ENCODE peak calls at places on chromosomes 6 and 20, in nine cellular contexts. B, L, S, Q, F, W, C, O and I are unnamed samples.

GRCh38 chr20:61354501-61354900 is 102.4 kb downstream of the CDH4 start:
- DNase-seq in O (no peak), B (no peak), L (no peak), W (no peak), F (no peak), S (no peak), C (no peak), Q (no peak), I (no peak)

GRCh38 chr20:44460795-44461141 is 14.9 kb upstream of the TTPAL start:
- DNase-seq in F (no peak), Q (peak; percentile 83), B (no peak), S (no peak), L (no peak), C (no peak), O (no peak), W (peak; percentile 40), I (peak; percentile 23)

GRCh38 chr6:168388641-168389633 is 52.0 kb upstream of the SMOC2 start:
- DNase-seq in L (no peak), B (no peak), C (no peak), W (no peak), Q (no peak), S (no peak), O (no peak), F (no peak), I (no peak)

GRCh38 chr20:22800161-22800560 is 215.8 kb upstream of the FOXA2 start:
- DNase-seq in W (no peak), Q (no peak), O (no peak), F (no peak), C (no peak), B (no peak), S (no peak), L (no peak), I (no peak)

GRCh38 chr6:68652117-68652536 is 17.0 kb downstream of the ADGRB3 start:
- DNase-seq in O (no peak), W (no peak), S (no peak), Q (no peak), C (no peak), L (no peak), B (no peak), F (no peak), I (no peak)

GRCh38 chr6:102026649-102027048 is 633.1 kb downstream of the GRIK2 start:
- DNase-seq in W (no peak), C (no peak), L (no peak), F (no peak), O (no peak), S (no peak), Q (no peak), B (no peak), I (no peak)

GRCh38 chr6:115544765-115545409 is 515.8 kb downstream of the FRK start:
- DNase-seq in F (peak; percentile 4), L (no peak), O (no peak), C (no peak), S (no peak), Q (no peak), W (no peak), B (no peak), I (no peak)

GRCh38 chr20:58743929-58744534 is 51.4 kb downstream of the NPEPL1 start:
- DNase-seq in B (no peak), W (no peak), Q (no peak), L (no peak), C (no peak), S (no peak), O (no peak), F (no peak), I (no peak)

GRCh38 chr6:109897561-109898080 is 80.5 kb upstream of the GPR6 start:
- DNase-seq in B (no peak), W (no peak), Q (no peak), L (no peak), C (no peak), F (no peak), S (no peak), O (no peak), I (no peak)

GRCh38 chr6:153031335-153031955 is 28.9 kb upstream of the MTRF1L start:
- DNase-seq in F (no peak), O (no peak), W (peak; percentile 49), L (no peak), Q (peak; percentile 59), C (no peak), S (no peak), B (no peak), I (peak; percentile 93)

GRCh38 chr6:28981391-28981832 is 23.7 kb downstream of the ZNF311 start:
- DNase-seq in W (peak; percentile 49), L (peak; percentile 71), S (peak; percentile 71), O (peak; percentile 66), B (peak; percentile 85), C (no peak), Q (no peak), F (no peak), I (peak; percentile 58)

GRCh38 chr6:100366419-100366818 is 98.3 kb downstream of the SIM1 start:
- DNase-seq in L (no peak), B (no peak), O (no peak), S (no peak), C (no peak), Q (peak; percentile 39), F (no peak), W (peak; percentile 77), I (no peak)

GRCh38 chr6:118029967-118030366 is 122.9 kb downstream of the SLC35F1 start:
- DNase-seq in W (no peak), C (no peak), B (no peak), Q (no peak), F (no peak), S (no peak), O (no peak), L (no peak), I (no peak)

GRCh38 chr20:17653835-17654648 is 28.0 kb downstream of the RRBP1 start:
- DNase-seq in B (no peak), C (no peak), O (no peak), F (peak; percentile 10), L (no peak), Q (no peak), S (no peak), W (no peak), I (no peak)

GRCh38 chr6:17865798-17866725 is 121.4 kb downstream of the KIF13A start:
- DNase-seq in W (peak; percentile 97), S (no peak), C (peak; percentile 26), L (peak; percentile 18), O (no peak), Q (peak; percentile 87), F (no peak), B (peak; percentile 46), I (peak; percentile 99)

GRCh38 chr6:140264451-140264850 is 890.0 kb upstream of the CITED2 start:
- DNase-seq in O (no peak), B (no peak), W (peak; percentile 9), Q (no peak), F (no peak), C (no peak), S (no peak), L (no peak), I (no peak)

GRCh38 chr20:45308078-45308778 is at the start of gene MATN4:
- DNase-seq in Q (no peak), L (peak; percentile 56), O (no peak), W (no peak), S (no peak), B (peak; percentile 7), F (no peak), C (no peak), I (no peak)

GRCh38 chr6:120908767-120909166 is 425.5 kb downstream of the TBC1D32 start:
- DNase-seq in B (no peak), W (no peak), L (no peak), S (no peak), Q (no peak), F (no peak), O (no peak), C (no peak), I (no peak)